ENCODE peak calls at places on chromosomes 13 and 19, in four cellular contexts. M, G, L and X are unnamed samples. For H3K4me1, the result is how much of the 10 kb centered on the place peaks cover.

GRCh38 chr13:44191504-44192171 is 182.0 kb upstream of the SERP2 start:
- DNase-seq in L (peak), G (peak), M (peak), X (peak)

GRCh38 chr19:18300930-18301717 is 19.7 kb upstream of the JUND start:
- DNase-seq in L (peak), G (peak), M (peak), X (peak)

GRCh38 chr19:9043524-9043923 is 33.3 kb upstream of the MUC16 start:
- DNase-seq in L (no peak), G (no peak), M (peak), X (no peak)

GRCh38 chr19:34494601-34495000 is 13.0 kb downstream of the WTIP start:
- DNase-seq in L (no peak), G (no peak), M (no peak), X (no peak)

GRCh38 chr19:1373534-1374249 is 10.0 kb upstream of the NDUFS7 start:
- DNase-seq in M (no peak), L (peak), G (no peak), X (peak)

GRCh38 chr19:6232567-6232966 is 47.2 kb downstream of the MLLT1 start:
- DNase-seq in L (peak), G (no peak), M (peak), X (no peak)

GRCh38 chr13:38670627-38671026 is 16.2 kb upstream of the FREM2 start:
- DNase-seq in G (no peak), L (no peak), M (no peak), X (peak)

GRCh38 chr19:16078759-16079707 is 2.7 kb downstream of the TPM4 start:
- DNase-seq in G (peak), L (peak), M (peak), X (peak)

GRCh38 chr19:12779162-12779993 is 4.0 kb upstream of the HOOK2 start:
- DNase-seq in M (peak), G (no peak), L (peak), X (peak)

GRCh38 chr19:12330340-12330739 is 3.1 kb downstream of the ZNF563 start:
- DNase-seq in G (no peak), L (no peak), M (no peak), X (no peak)

GRCh38 chr19:35155441-35155840 is 906 bp downstream of the FXYD5 start:
- DNase-seq in M (no peak), L (no peak), G (no peak), X (no peak)

GRCh38 chr13:65595881-65596280 is 1634.3 kb downstream of the PCDH9 start:
- DNase-seq in G (no peak), M (no peak), L (no peak), X (peak)

GRCh38 chr19:14363203-14364097 is 17.8 kb upstream of the ADGRE5 start:
- DNase-seq in G (no peak), M (peak), L (peak), X (peak)

GRCh38 chr13:98500963-98501421 is 75.9 kb downstream of the STK24 start:
- DNase-seq in M (no peak), G (no peak), L (no peak), X (no peak)

GRCh38 chr19:9673912-9674668 is 810 bp downstream of the ZNF562 start:
- DNase-seq in G (no peak), L (no peak), M (peak), X (no peak)

GRCh38 chr13:94162289-94162688 is 317.2 kb downstream of the DCT start:
- DNase-seq in M (no peak), G (no peak), L (no peak), X (peak)

GRCh38 chr19:40257096-40257517 is 28.0 kb downstream of the AKT2 start:
- DNase-seq in M (peak), L (peak), G (no peak), X (no peak)

GRCh38 chr13:109737606-109738005 is 48.8 kb downstream of the IRS2 start:
- DNase-seq in L (no peak), G (no peak), M (no peak), X (peak)

GRCh38 chr19:6020972-6021805 is 43.2 kb upstream of the RANBP3 start:
- DNase-seq in L (no peak), M (peak), G (no peak), X (no peak)

GRCh38 chr19:23884363-23884762 is 30.3 kb upstream of the ZNF726 start:
- DNase-seq in L (no peak), G (no peak), M (no peak), X (no peak)

GRCh38 chr19:50555447-50556235 is 12.6 kb downstream of the LRRC4B start:
- DNase-seq in G (no peak), L (no peak), M (no peak), X (peak)

GRCh38 chr13:79749985-79750551 is 269.1 kb downstream of the NDFIP2 start:
- DNase-seq in M (peak), L (peak), G (peak), X (peak)

GRCh38 chr19:1847684-1848398 is 442 bp downstream of the REXO1 start:
- DNase-seq in M (peak), L (peak), G (no peak), X (peak)

GRCh38 chr19:47512183-47512947 is 2.5 kb downstream of the NAPA start:
- DNase-seq in L (no peak), G (peak), M (peak), X (peak)

GRCh38 chr19:56619131-56619530 is 23.8 kb upstream of the SMIM17 start:
- DNase-seq in G (no peak), M (no peak), L (no peak), X (no peak)

GRCh38 chr19:4638330-4638729 is 986 bp upstream of the TNFAIP8L1 start:
- DNase-seq in L (peak), M (no peak), G (no peak), X (no peak)

GRCh38 chr19:4077800-4078683 is 11.3 kb upstream of the ZBTB7A start:
- DNase-seq in L (peak), M (peak), G (peak), X (peak)

GRCh38 chr19:16380943-16381755 is 56.5 kb downstream of the KLF2 start:
- DNase-seq in L (no peak), G (no peak), M (no peak), X (no peak)

GRCh38 chr19:48271531-48272151 is 1.8 kb downstream of the ZNF114 start:
- DNase-seq in L (peak), G (no peak), M (peak), X (peak)

GRCh38 chr19:47377801-47378200 is 28.7 kb downstream of the DHX34 start:
- DNase-seq in G (no peak), M (no peak), L (no peak), X (no peak)

GRCh38 chr19:35777961-35778360 is 2.6 kb downstream of the ARHGAP33 start:
- DNase-seq in M (no peak), L (no peak), G (no peak), X (no peak)

GRCh38 chr19:13611596-13611995 is 105.3 kb upstream of the CACNA1A start:
- DNase-seq in G (no peak), L (no peak), M (no peak), X (no peak)

GRCh38 chr13:70732611-70733010 is 624.4 kb upstream of the KLHL1 start:
- DNase-seq in L (no peak), G (no peak), M (no peak), X (no peak)

GRCh38 chr13:39185326-39185725 is 147.1 kb downstream of the NHLRC3 start:
- DNase-seq in L (no peak), G (no peak), M (no peak), X (no peak)

GRCh38 chr13:47433461-47434005 is 536.7 kb upstream of the HTR2A start:
- DNase-seq in M (peak), L (no peak), G (no peak), X (no peak)

GRCh38 chr13:41811588-41812021 is 149.3 kb downstream of the VWA8 start:
- DNase-seq in G (no peak), L (no peak), M (peak), X (no peak)
- H3K27ac ChIP-seq in G (no peak), L (no peak), M (no peak), X (peak)

GRCh38 chr13:46126074-46126473 is 21.2 kb upstream of the CPB2 start:
- DNase-seq in L (no peak), G (no peak), M (no peak), X (no peak)
- H3K4me1 ChIP-seq in L (under half), G (under half), M (under half), X (under half)

GRCh38 chr13:51831519-51831918 is 13.5 kb downstream of the TMEM272 start:
- DNase-seq in L (no peak), M (no peak), G (no peak), X (no peak)

GRCh38 chr13:51827254-51827653 is 17.7 kb downstream of the TMEM272 start:
- DNase-seq in G (no peak), M (no peak), L (no peak), X (no peak)

GRCh38 chr13:51826606-51827005 is 18.4 kb downstream of the TMEM272 start:
- DNase-seq in L (no peak), M (no peak), G (no peak), X (peak)

GRCh38 chr13:51832471-51833152 is 12.4 kb downstream of the TMEM272 start:
- DNase-seq in L (peak), G (peak), M (peak), X (peak)

DNA sequence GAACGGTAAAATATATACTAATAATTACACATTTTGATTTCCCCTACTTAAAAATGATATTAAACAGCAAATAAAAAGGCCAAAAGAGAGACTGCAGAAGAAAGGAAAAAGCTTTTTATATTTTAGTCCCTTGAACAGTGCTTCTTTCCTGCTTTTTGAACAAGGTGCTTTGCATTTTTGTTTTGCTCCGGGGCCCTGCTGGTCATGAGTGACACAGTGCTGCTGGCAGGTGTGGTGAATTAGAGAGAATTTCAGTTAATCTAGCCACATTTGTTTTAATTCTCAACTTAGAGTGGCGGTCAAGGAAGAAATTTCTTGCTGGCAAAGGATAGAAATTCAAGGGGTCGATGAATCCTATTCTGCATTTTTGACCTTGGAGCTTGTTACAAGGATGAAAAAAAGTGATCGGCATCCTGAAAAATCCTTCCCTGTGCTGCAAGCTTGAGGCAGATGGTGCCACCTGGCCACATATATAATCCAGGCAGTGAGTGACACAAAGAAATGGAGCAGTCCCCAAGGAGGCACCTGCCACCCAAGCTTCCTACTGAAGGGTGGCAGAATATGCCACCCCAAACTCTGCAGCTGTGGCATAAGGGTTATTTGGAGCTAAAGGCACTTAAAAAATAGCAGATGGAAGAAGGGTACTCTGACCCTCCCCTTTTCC is 15.6 kb downstream of the TMEM272 start:
- DNase-seq in G (no peak), L (no peak), M (no peak), X (no peak)
- H3K27ac ChIP-seq in G (no peak), L (no peak), M (no peak), X (no peak)

GRCh38 chr19:44814132-44814470 is 5.2 kb downstream of the BCAM start:
- DNase-seq in M (no peak), L (no peak), G (no peak), X (no peak)

GRCh38 chr19:44816301-44816700 is 7.4 kb downstream of the BCAM start:
- DNase-seq in L (no peak), G (no peak), M (no peak), X (no peak)

GRCh38 chr19:44812142-44812718 is 3.3 kb downstream of the BCAM start:
- DNase-seq in L (no peak), M (no peak), G (no peak), X (no peak)

GRCh38 chr19:44813331-44814131 is 4.6 kb downstream of the BCAM start:
- DNase-seq in L (no peak), M (no peak), G (no peak), X (no peak)

GRCh38 chr19:44814517-44814916 is 5.6 kb downstream of the BCAM start:
- DNase-seq in L (no peak), G (no peak), M (no peak), X (no peak)
- H3K4me1 ChIP-seq in L (under half), G (under half), M (under half), X (under half)